ENCODE peak calls at places on chromosomes 7 and 10, in ten cellular contexts. M is activated CD4-positive, alpha-beta T cell treated with anti-CD3 and anti-CD28 coated beads, Interleukin-2, amount 50 U/mL, for 1 hour; J is NCI-H146; F is ureter; H is neural progenitor cell; R is CD8-positive, alpha-beta memory T cell; Z is GM03348; Q is HuH-7; O is hypothalamus; I is fibroblast of mammary gland. S is an unnamed sample.

GRCh38 chr10:96044686-96045085 is 1.3 kb downstream of the CCNJ start:
- DNase-seq in M (no peak), J (no peak), F (no peak), H (peak), R (no peak), Z (peak), Q (no peak), O (no peak), I (peak), S (no peak)

GRCh38 chr7:391411-391951 is 101.5 kb downstream of the FOXL3 start:
- DNase-seq in M (no peak), J (no peak), F (peak), H (no peak), R (no peak), Z (no peak), Q (no peak), O (no peak), I (no peak), S (no peak)

GRCh38 chr10:60573342-60573741 is 183.7 kb upstream of the ANK3 start:
- DNase-seq in M (no peak), J (peak), F (no peak), H (peak), R (no peak), Z (peak), Q (no peak), O (no peak), I (no peak), S (no peak)

GRCh38 chr10:43029043-43029442 is 47.8 kb upstream of the RET start:
- DNase-seq in M (no peak), J (no peak), F (no peak), H (no peak), R (no peak), Z (no peak), Q (no peak), O (no peak), I (no peak), S (no peak)

GRCh38 chr7:152608208-152608607 is 67.7 kb downstream of the XRCC2 start:
- DNase-seq in M (no peak), J (no peak), F (no peak), H (no peak), R (no peak), Z (no peak), Q (no peak), O (no peak), I (no peak), S (no peak)

GRCh38 chr10:103695584-103696005 is 159.8 kb downstream of the SH3PXD2A start:
- DNase-seq in M (no peak), J (no peak), F (no peak), H (no peak), R (no peak), Z (peak), Q (no peak), O (no peak), I (peak), S (no peak)

GRCh38 chr10:29415876-29416275 is 127.0 kb downstream of the LYZL1 start:
- DNase-seq in M (no peak), J (no peak), F (no peak), H (no peak), R (no peak), Z (no peak), Q (no peak), O (no peak), I (no peak), S (no peak)

GRCh38 chr7:12389089-12389700 is 14.5 kb downstream of the VWDE start:
- DNase-seq in M (peak), J (peak), F (peak), H (peak), R (peak), Z (peak), Q (peak), O (peak), I (peak), S (no peak)

GRCh38 chr7:47937711-47938573 is 10.3 kb downstream of the PKD1L1 start:
- DNase-seq in M (no peak), J (no peak), F (no peak), H (no peak), R (no peak), Z (no peak), Q (no peak), O (no peak), I (no peak), S (no peak)

GRCh38 chr10:127890935-127891334 is 1.8 kb downstream of the CLRN3 start:
- DNase-seq in M (no peak), J (no peak), F (peak), H (no peak), R (no peak), Z (no peak), Q (no peak), O (no peak), I (no peak), S (no peak)

GRCh38 chr7:101688183-101688831 is 59.2 kb upstream of the MYL10 start:
- DNase-seq in M (peak), J (peak), F (peak), H (peak), R (peak), Z (peak), Q (peak), O (peak), I (peak), S (peak)

GRCh38 chr7:22821702-22822485 is 755 bp downstream of the TOMM7 start:
- DNase-seq in M (no peak), J (no peak), F (no peak), H (peak), R (no peak), Z (no peak), Q (no peak), O (no peak), I (peak), S (peak)